ENCODE peak calls at places on chromosome 20, in four cellular contexts. K is NCI-H82, R is Caco-2, E is NCI-H1105. M is an unnamed sample.

GRCh38 chr20:59835448-59836395 is 97.7 kb downstream of the SYCP2 start:
- DNase-seq in K (peak), R (peak), E (peak), M (peak)

GRCh38 chr20:56540415-56540814 is 7.4 kb downstream of the FAM209B start:
- DNase-seq in E (no peak), K (no peak), R (no peak), M (no peak)

GRCh38 chr20:53668981-53669380 is 75.3 kb upstream of the ZNF217 start:
- DNase-seq in K (peak), R (no peak), E (no peak), M (no peak)

GRCh38 chr20:50321797-50322480 is 131.3 kb downstream of the CEBPB start:
- DNase-seq in R (no peak), E (no peak), K (no peak), M (no peak)

GRCh38 chr20:40646321-40647212 is 42.5 kb downstream of the MAFB start:
- DNase-seq in K (peak), R (no peak), E (peak), M (peak)

GRCh38 chr20:57162253-57162652 is 104.2 kb downstream of the BMP7 start:
- DNase-seq in R (no peak), K (no peak), E (no peak), M (no peak)

GRCh38 chr20:63942250-63943006 is 13.8 kb downstream of the UCKL1 start:
- DNase-seq in E (no peak), R (peak), K (peak), M (no peak)

GRCh38 chr20:53828673-53829085 is 235.0 kb upstream of the ZNF217 start:
- DNase-seq in R (no peak), K (no peak), E (no peak), M (no peak)

GRCh38 chr20:53354314-53354713 is 239.3 kb downstream of the ZNF217 start:
- DNase-seq in K (no peak), R (no peak), E (no peak), M (no peak)

GRCh38 chr20:40314278-40314677 is 374.8 kb downstream of the MAFB start:
- DNase-seq in K (no peak), E (no peak), R (no peak), M (no peak)

GRCh38 chr20:32912688-32913087 is 54.0 kb downstream of the EFCAB8 start:
- DNase-seq in K (no peak), R (no peak), E (no peak), M (no peak)

GRCh38 chr20:63073738-63074065 is 66.9 kb upstream of the BHLHE23 start:
- DNase-seq in E (no peak), R (peak), K (no peak), M (no peak)

GRCh38 chr20:45097485-45098095 is 3.3 kb downstream of the KCNS1 start:
- DNase-seq in E (no peak), K (no peak), R (no peak), M (no peak)

GRCh38 chr20:1741309-1742048 is 83.9 kb upstream of the SIRPG start:
- DNase-seq in R (no peak), E (no peak), K (no peak), M (no peak)

GRCh38 chr20:62818592-62819493 is 2.0 kb downstream of the COL9A3 start:
- DNase-seq in R (no peak), E (no peak), K (no peak), M (no peak)

GRCh38 chr20:49661560-49662329 is 51.9 kb downstream of the B4GALT5 start:
- DNase-seq in K (no peak), R (no peak), E (no peak), M (no peak)

GRCh38 chr20:41086402-41087324 is 50.7 kb upstream of the PLCG1 start:
- DNase-seq in E (peak), R (no peak), K (no peak), M (peak)

GRCh38 chr20:62699741-62700140 is 8.9 kb upstream of the NTSR1 start:
- DNase-seq in R (no peak), K (no peak), E (no peak), M (no peak)

GRCh38 chr20:19981091-19981490 is 36.1 kb upstream of the NAA20 start:
- DNase-seq in K (no peak), E (no peak), R (no peak), M (no peak)

GRCh38 chr20:63023836-63024571 is 17.2 kb upstream of the BHLHE23 start:
- DNase-seq in R (peak), E (no peak), K (no peak), M (no peak)

GRCh38 chr20:20184711-20185110 is 132.4 kb downstream of the CFAP61 start:
- DNase-seq in K (no peak), E (no peak), R (no peak), M (no peak)

M was measured in NCI-H2029 treated with DMSO at 0.1 percent for 48 hours.